ENCODE peak calls at places on chromosomes 13 and 19, in eight cellular contexts. M, W, R, A, U, E, O and H are unnamed samples.

GRCh38 chr13:35469781-35470380 is 6.6 kb downstream of the MAB21L1 start:
- DNase-seq in A (no peak), W (no peak), O (no peak), U (no peak), M (no peak), R (no peak), E (no peak), H (no peak)

GRCh38 chr19:52336976-52337375 is 933 bp downstream of the ZNF610 start:
- DNase-seq in U (no peak), O (no peak), R (peak; percentile 12), E (no peak), A (no peak), M (peak; percentile 15), W (no peak), H (no peak)

GRCh38 chr19:19956431-19957075 is 55.8 kb downstream of the ZNF93 start:
- DNase-seq in E (peak; percentile 82), R (peak; percentile 49), W (no peak), M (peak; percentile 18), A (no peak), O (no peak), U (no peak), H (peak; percentile 75)

GRCh38 chr13:51006067-51006800 is 96.6 kb downstream of the RNASEH2B start:
- DNase-seq in U (no peak), O (no peak), W (peak; percentile 12), A (no peak), E (no peak), R (no peak), M (no peak), H (no peak)

GRCh38 chr19:7917292-7918061 is 2.7 kb upstream of the SNAPC2 start:
- DNase-seq in W (no peak), O (peak; percentile 38), M (peak; percentile 64), E (peak; percentile 84), A (peak; percentile 25), U (peak; percentile 55), R (peak; percentile 66), H (no peak)

GRCh38 chr19:58396691-58397532 is 1.5 kb downstream of the RNF225 start:
- DNase-seq in E (peak; percentile 26), A (no peak), W (no peak), M (no peak), O (no peak), U (no peak), R (no peak), H (no peak)

GRCh38 chr19:45247136-45247535 is 1.9 kb upstream of the EXOC3L2 start:
- DNase-seq in R (no peak), O (no peak), A (no peak), M (no peak), U (no peak), W (no peak), E (no peak), H (no peak)

GRCh38 chr13:102310691-102311432 is 91.0 kb downstream of the FGF14 start:
- DNase-seq in M (no peak), E (no peak), R (no peak), W (no peak), A (no peak), U (no peak), O (no peak), H (no peak)

GRCh38 chr19:7363225-7363624 is 14.5 kb downstream of the ARHGEF18 start:
- DNase-seq in O (no peak), E (no peak), W (no peak), R (no peak), M (no peak), U (no peak), A (no peak), H (no peak)